ENCODE peak calls at places on chromosomes 6 and 20, in eight cellular contexts. Y, F, P, C, I, D, E and R are unnamed samples.

GRCh38 chr6:115910147-115910546 is 150.5 kb downstream of the FRK start:
- DNase-seq in Y (no peak), F (no peak), P (no peak), C (no peak), I (no peak), D (no peak), E (no peak), R (no peak)

GRCh38 chr6:167932468-167933276 is 64.8 kb upstream of the KIF25 start:
- DNase-seq in Y (no peak), F (no peak), P (peak), C (no peak), I (no peak), D (no peak), E (no peak), R (no peak)

GRCh38 chr20:38873050-38873581 is 53.1 kb upstream of the FAM83D start:
- DNase-seq in Y (peak), F (no peak), P (no peak), C (no peak), I (no peak), D (no peak), E (peak), R (no peak)

GRCh38 chr6:153208706-153209105 is 77.6 kb upstream of the RGS17 start:
- DNase-seq in Y (no peak), F (no peak), P (no peak), C (no peak), I (no peak), D (no peak), E (no peak), R (no peak)

GRCh38 chr6:149097794-149098193 is 219.7 kb upstream of the TAB2 start:
- DNase-seq in Y (no peak), F (no peak), P (no peak), C (no peak), I (no peak), D (no peak), E (no peak), R (no peak)

GRCh38 chr6:140979642-140980091 is 1153.1 kb upstream of the GJE1 start:
- DNase-seq in Y (no peak), F (peak), P (no peak), C (no peak), I (no peak), D (no peak), E (no peak), R (no peak)

GRCh38 chr20:49583669-49584417 is 15.9 kb upstream of the PTGIS start:
- DNase-seq in Y (no peak), F (peak), P (peak), C (no peak), I (peak), D (no peak), E (no peak), R (no peak)

GRCh38 chr20:10314198-10314597 is 95.6 kb downstream of the SNAP25 start:
- DNase-seq in Y (no peak), F (no peak), P (no peak), C (no peak), I (no peak), D (no peak), E (no peak), R (no peak)

GRCh38 chr6:129517288-129517687 is 192.7 kb downstream of the ARHGAP18 start:
- DNase-seq in Y (no peak), F (no peak), P (no peak), C (no peak), I (no peak), D (no peak), E (no peak), R (no peak)

GRCh38 chr6:41529970-41530369 is 16.2 kb upstream of the FOXP4 start:
- DNase-seq in Y (no peak), F (no peak), P (no peak), C (no peak), I (no peak), D (no peak), E (no peak), R (no peak)

GRCh38 chr6:132224943-132225342 is 176.3 kb downstream of the MOXD1 start:
- DNase-seq in Y (no peak), F (no peak), P (no peak), C (no peak), I (no peak), D (no peak), E (no peak), R (no peak)

GRCh38 chr20:64173116-64173515 is 8.9 kb downstream of the MYT1 start:
- DNase-seq in Y (no peak), F (no peak), P (no peak), C (no peak), I (no peak), D (no peak), E (no peak), R (no peak)

GRCh38 chr6:84657486-84657885 is 106.9 kb downstream of the TBX18 start:
- DNase-seq in Y (no peak), F (no peak), P (no peak), C (no peak), I (no peak), D (no peak), E (no peak), R (no peak)

GRCh38 chr20:22789661-22790060 is 205.3 kb upstream of the FOXA2 start:
- DNase-seq in Y (no peak), F (no peak), P (no peak), C (no peak), I (no peak), D (no peak), E (no peak), R (no peak)

GRCh38 chr20:1381753-1382591 is 10.9 kb downstream of the FKBP1A start:
- DNase-seq in Y (no peak), F (no peak), P (no peak), C (no peak), I (no peak), D (no peak), E (no peak), R (no peak)

GRCh38 chr20:20079102-20079784 is 26.9 kb downstream of the CFAP61 start:
- DNase-seq in Y (no peak), F (no peak), P (no peak), C (no peak), I (no peak), D (no peak), E (no peak), R (no peak)

GRCh38 chr6:40330301-40330721 is 256.9 kb downstream of the LRFN2 start:
- DNase-seq in Y (no peak), F (no peak), P (no peak), C (no peak), I (no peak), D (no peak), E (no peak), R (no peak)

GRCh38 chr6:51049983-51050877 is 231.6 kb downstream of the TFAP2B start:
- DNase-seq in Y (no peak), F (no peak), P (no peak), C (no peak), I (no peak), D (no peak), E (no peak), R (no peak)

GRCh38 chr20:61767776-61768494 is 297.7 kb downstream of the TAF4 start:
- DNase-seq in Y (no peak), F (no peak), P (no peak), C (no peak), I (no peak), D (no peak), E (no peak), R (no peak)

GRCh38 chr6:150004101-150004782 is 21.1 kb downstream of the RAET1L start:
- DNase-seq in Y (peak), F (no peak), P (no peak), C (no peak), I (no peak), D (no peak), E (no peak), R (peak)

GRCh38 chr6:5764401-5764955 is 242.2 kb downstream of the NRN1 start:
- DNase-seq in Y (no peak), F (no peak), P (no peak), C (peak), I (no peak), D (no peak), E (no peak), R (no peak)

GRCh38 chr20:56420028-56420427 is 8.0 kb downstream of the CASS4 start:
- DNase-seq in Y (no peak), F (no peak), P (no peak), C (no peak), I (no peak), D (no peak), E (no peak), R (no peak)

GRCh38 chr6:89085409-89086012 is 5.0 kb downstream of the PNRC1 start:
- DNase-seq in Y (no peak), F (no peak), P (no peak), C (no peak), I (no peak), D (no peak), E (no peak), R (no peak)

GRCh38 chr6:131476362-131476761 is 96.7 kb upstream of the ARG1 start:
- DNase-seq in Y (no peak), F (no peak), P (no peak), C (no peak), I (no peak), D (no peak), E (no peak), R (no peak)

GRCh38 chr6:159023893-159024292 is 20.9 kb downstream of the TAGAP start:
- DNase-seq in Y (peak), F (no peak), P (no peak), C (no peak), I (no peak), D (no peak), E (no peak), R (no peak)

GRCh38 chr6:1552296-1552761 is 57.4 kb upstream of the FOXC1 start:
- DNase-seq in Y (no peak), F (no peak), P (no peak), C (no peak), I (peak), D (peak), E (no peak), R (no peak)

GRCh38 chr6:21666200-21666671 is 72.7 kb downstream of the SOX4 start:
- DNase-seq in Y (peak), F (no peak), P (no peak), C (no peak), I (no peak), D (no peak), E (no peak), R (no peak)

GRCh38 chr6:105810105-105810921 is 275.8 kb upstream of the PRDM1 start:
- DNase-seq in Y (peak), F (peak), P (peak), C (no peak), I (peak), D (peak), E (no peak), R (no peak)

GRCh38 chr6:38501931-38502330 is 137.8 kb downstream of the BTBD9 start:
- DNase-seq in Y (no peak), F (no peak), P (no peak), C (no peak), I (no peak), D (no peak), E (no peak), R (no peak)

GRCh38 chr6:137903933-137904821 is 37.1 kb downstream of the TNFAIP3 start:
- DNase-seq in Y (peak), F (no peak), P (no peak), C (no peak), I (no peak), D (no peak), E (no peak), R (no peak)

GRCh38 chr6:16929814-16930213 is 168.6 kb upstream of the ATXN1 start:
- DNase-seq in Y (no peak), F (no peak), P (peak), C (no peak), I (no peak), D (no peak), E (no peak), R (no peak)

GRCh38 chr6:5499644-5500306 is 238.5 kb downstream of the FARS2 start:
- DNase-seq in Y (no peak), F (no peak), P (no peak), C (no peak), I (no peak), D (no peak), E (no peak), R (no peak)

GRCh38 chr6:158605266-158605878 is 39.2 kb downstream of the DYNLT1 start:
- DNase-seq in Y (peak), F (peak), P (peak), C (peak), I (peak), D (peak), E (no peak), R (peak)

GRCh38 chr6:113416166-113416565 is 441.0 kb upstream of the MARCKS start:
- DNase-seq in Y (no peak), F (no peak), P (no peak), C (no peak), I (no peak), D (no peak), E (no peak), R (no peak)

GRCh38 chr6:8707956-8708772 is 272.8 kb upstream of the SLC35B3 start:
- DNase-seq in Y (no peak), F (peak), P (peak), C (no peak), I (peak), D (peak), E (no peak), R (no peak)